ENCODE peak calls at places on chromosomes 6 and 20, in eight cellular contexts. One of them, this sample, is unnamed.

GRCh38 chr6:126385536-126385935 is 45.6 kb downstream of the CENPW start:
- DNase-seq in IMR-90: no peak
- DNase-seq in breast epithelium: no peak
- DNase-seq in A549: no peak
- DNase-seq in tibial nerve: no peak
- DNase-seq in GM12878: no peak
- DNase-seq in right lobe of liver: no peak
- DNase-seq in testis: no peak
- DNase-seq in this sample: no peak

GRCh38 chr6:152571089-152571488 is 66.1 kb downstream of the SYNE1 start:
- DNase-seq in IMR-90: no peak
- DNase-seq in breast epithelium: no peak
- DNase-seq in A549: no peak
- DNase-seq in tibial nerve: no peak
- DNase-seq in GM12878: no peak
- DNase-seq in right lobe of liver: no peak
- DNase-seq in testis: no peak
- DNase-seq in this sample: no peak

GRCh38 chr6:146545608-146546007 is 2.0 kb downstream of the RAB32 start:
- DNase-seq in IMR-90: peak; percentile 84
- DNase-seq in breast epithelium: no peak
- DNase-seq in A549: no peak
- DNase-seq in tibial nerve: no peak
- DNase-seq in GM12878: no peak
- DNase-seq in right lobe of liver: no peak
- DNase-seq in testis: no peak
- DNase-seq in this sample: no peak

GRCh38 chr20:12715371-12715770 is 293.4 kb upstream of the SPTLC3 start:
- DNase-seq in IMR-90: no peak
- DNase-seq in breast epithelium: no peak
- DNase-seq in A549: no peak
- DNase-seq in tibial nerve: no peak
- DNase-seq in GM12878: no peak
- DNase-seq in right lobe of liver: no peak
- DNase-seq in testis: no peak
- DNase-seq in this sample: no peak

GRCh38 chr6:42520786-42521607 is 42.8 kb upstream of the UBR2 start:
- DNase-seq in IMR-90: peak; percentile 80
- DNase-seq in breast epithelium: no peak
- DNase-seq in A549: peak; percentile 21
- DNase-seq in tibial nerve: no peak
- DNase-seq in GM12878: peak; percentile 74
- DNase-seq in right lobe of liver: no peak
- DNase-seq in testis: no peak
- DNase-seq in this sample: no peak

GRCh38 chr20:19572031-19572430 is 186.0 kb upstream of the RIN2 start:
- DNase-seq in IMR-90: no peak
- DNase-seq in breast epithelium: no peak
- DNase-seq in A549: no peak
- DNase-seq in tibial nerve: no peak
- DNase-seq in GM12878: no peak
- DNase-seq in right lobe of liver: no peak
- DNase-seq in testis: no peak
- DNase-seq in this sample: no peak

GRCh38 chr6:99354983-99355382 is 5.5 kb upstream of the FAXC start:
- DNase-seq in IMR-90: no peak
- DNase-seq in breast epithelium: no peak
- DNase-seq in A549: no peak
- DNase-seq in tibial nerve: no peak
- DNase-seq in GM12878: no peak
- DNase-seq in right lobe of liver: no peak
- DNase-seq in testis: no peak
- DNase-seq in this sample: no peak

GRCh38 chr20:43726811-43727338 is at the start of gene GTSF1L:
- DNase-seq in IMR-90: peak; percentile 89
- DNase-seq in breast epithelium: no peak
- DNase-seq in A549: no peak
- DNase-seq in tibial nerve: no peak
- DNase-seq in GM12878: no peak
- DNase-seq in right lobe of liver: no peak
- DNase-seq in testis: no peak
- DNase-seq in this sample: no peak

GRCh38 chr20:61295249-61295648 is 43.2 kb downstream of the CDH4 start:
- DNase-seq in IMR-90: peak; percentile 34
- DNase-seq in breast epithelium: no peak
- DNase-seq in A549: no peak
- DNase-seq in tibial nerve: no peak
- DNase-seq in GM12878: no peak
- DNase-seq in right lobe of liver: no peak
- DNase-seq in testis: no peak
- DNase-seq in this sample: no peak

GRCh38 chr20:24777746-24778145 is 171.3 kb upstream of the CST7 start:
- DNase-seq in IMR-90: no peak
- DNase-seq in breast epithelium: no peak
- DNase-seq in A549: no peak
- DNase-seq in tibial nerve: no peak
- DNase-seq in GM12878: no peak
- DNase-seq in right lobe of liver: no peak
- DNase-seq in testis: no peak
- DNase-seq in this sample: no peak

GRCh38 chr6:28606424-28607391 is 81.0 kb downstream of the GPX5 start:
- DNase-seq in IMR-90: peak; percentile 72
- DNase-seq in breast epithelium: no peak
- DNase-seq in A549: peak; percentile 91
- DNase-seq in tibial nerve: no peak
- DNase-seq in GM12878: peak; percentile 45
- DNase-seq in right lobe of liver: no peak
- DNase-seq in testis: peak; percentile 57
- DNase-seq in this sample: no peak

GRCh38 chr6:112929661-112930060 is 582.5 kb downstream of the RFPL4B start:
- DNase-seq in IMR-90: no peak
- DNase-seq in breast epithelium: no peak
- DNase-seq in A549: no peak
- DNase-seq in tibial nerve: no peak
- DNase-seq in GM12878: no peak
- DNase-seq in right lobe of liver: no peak
- DNase-seq in testis: no peak
- DNase-seq in this sample: no peak

GRCh38 chr20:24651171-24651972 is 181.9 kb downstream of the SYNDIG1 start:
- DNase-seq in IMR-90: peak; percentile 97
- DNase-seq in breast epithelium: no peak
- DNase-seq in A549: peak; percentile 81
- DNase-seq in tibial nerve: no peak
- DNase-seq in GM12878: no peak
- DNase-seq in right lobe of liver: no peak
- DNase-seq in testis: no peak
- DNase-seq in this sample: no peak

GRCh38 chr20:3902041-3902440 is 12.9 kb downstream of the PANK2 start:
- DNase-seq in IMR-90: no peak
- DNase-seq in breast epithelium: no peak
- DNase-seq in A549: no peak
- DNase-seq in tibial nerve: no peak
- DNase-seq in GM12878: no peak
- DNase-seq in right lobe of liver: no peak
- DNase-seq in testis: no peak
- DNase-seq in this sample: no peak

GRCh38 chr20:16472045-16472872 is 101.0 kb downstream of the KIF16B start:
- DNase-seq in IMR-90: peak; percentile 45
- DNase-seq in breast epithelium: no peak
- DNase-seq in A549: no peak
- DNase-seq in tibial nerve: no peak
- DNase-seq in GM12878: no peak
- DNase-seq in right lobe of liver: no peak
- DNase-seq in testis: peak; percentile 88
- DNase-seq in this sample: no peak

GRCh38 chr6:150492507-150492906 is 107.2 kb upstream of the PLEKHG1 start:
- DNase-seq in IMR-90: no peak
- DNase-seq in breast epithelium: no peak
- DNase-seq in A549: peak; percentile 42
- DNase-seq in tibial nerve: no peak
- DNase-seq in GM12878: no peak
- DNase-seq in right lobe of liver: no peak
- DNase-seq in testis: peak; percentile 22
- DNase-seq in this sample: peak; percentile 53

GRCh38 chr6:85461806-85462185 is 11.9 kb downstream of the NT5E start:
- DNase-seq in IMR-90: no peak
- DNase-seq in breast epithelium: no peak
- DNase-seq in A549: no peak
- DNase-seq in tibial nerve: no peak
- DNase-seq in GM12878: no peak
- DNase-seq in right lobe of liver: no peak
- DNase-seq in testis: no peak
- DNase-seq in this sample: no peak

GRCh38 chr6:89372506-89372901 is 20.0 kb upstream of the UBE2J1 start:
- DNase-seq in IMR-90: no peak
- DNase-seq in breast epithelium: no peak
- DNase-seq in A549: no peak
- DNase-seq in tibial nerve: no peak
- DNase-seq in GM12878: no peak
- DNase-seq in right lobe of liver: no peak
- DNase-seq in testis: no peak
- DNase-seq in this sample: no peak

GRCh38 chr6:149336529-149336928 is 19.0 kb downstream of the TAB2 start:
- DNase-seq in IMR-90: no peak
- DNase-seq in breast epithelium: peak; percentile 39
- DNase-seq in A549: peak; percentile 10
- DNase-seq in tibial nerve: no peak
- DNase-seq in GM12878: no peak
- DNase-seq in right lobe of liver: no peak
- DNase-seq in testis: no peak
- DNase-seq in this sample: no peak

GRCh38 chr6:17491416-17492142 is 98.2 kb downstream of the CAP2 start:
- DNase-seq in IMR-90: no peak
- DNase-seq in breast epithelium: peak; percentile 19
- DNase-seq in A549: no peak
- DNase-seq in tibial nerve: no peak
- DNase-seq in GM12878: no peak
- DNase-seq in right lobe of liver: no peak
- DNase-seq in testis: no peak
- DNase-seq in this sample: peak; percentile 88

GRCh38 chr6:82569022-82569421 is 205.4 kb downstream of the TPBG start:
- DNase-seq in IMR-90: no peak
- DNase-seq in breast epithelium: no peak
- DNase-seq in A549: no peak
- DNase-seq in tibial nerve: no peak
- DNase-seq in GM12878: no peak
- DNase-seq in right lobe of liver: no peak
- DNase-seq in testis: no peak
- DNase-seq in this sample: no peak

GRCh38 chr6:142332393-142333080 is 30.7 kb downstream of the ADGRG6 start:
- DNase-seq in IMR-90: peak; percentile 11
- DNase-seq in breast epithelium: no peak
- DNase-seq in A549: no peak
- DNase-seq in tibial nerve: no peak
- DNase-seq in GM12878: no peak
- DNase-seq in right lobe of liver: no peak
- DNase-seq in testis: no peak
- DNase-seq in this sample: no peak
- TF ChIP-seq POLR2A in IMR-90: no peak
- TF ChIP-seq POLR2A in breast epithelium: no peak
- TF ChIP-seq POLR2A in A549: no peak
- TF ChIP-seq POLR2A in tibial nerve: no peak
- TF ChIP-seq POLR2A in GM12878: no peak
- TF ChIP-seq POLR2A in right lobe of liver: no peak
- TF ChIP-seq POLR2A in testis: no peak
- TF ChIP-seq POLR2A in this sample: no peak

DNA sequence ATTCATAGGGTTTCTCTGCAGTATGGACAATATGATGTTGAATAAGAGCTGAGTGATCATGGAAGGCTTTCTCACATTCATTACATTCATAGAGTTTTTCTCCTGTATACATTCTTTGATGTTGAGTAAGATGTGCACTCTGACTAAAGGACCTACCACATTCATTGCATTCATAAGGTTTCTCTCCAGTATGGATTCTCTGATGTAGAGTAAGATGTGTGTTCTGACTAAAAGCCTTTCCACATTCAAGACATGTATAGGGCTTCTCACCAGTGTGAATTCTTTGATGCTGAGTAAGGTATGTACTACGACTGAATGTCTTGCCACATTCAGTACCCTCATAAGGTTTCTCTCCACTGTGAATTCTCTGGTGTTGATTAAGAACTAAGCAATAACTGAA is 29.3 kb upstream of the ZNF391 start:
- DNase-seq in IMR-90: no peak
- DNase-seq in breast epithelium: no peak
- DNase-seq in A549: no peak
- DNase-seq in tibial nerve: no peak
- DNase-seq in GM12878: no peak
- DNase-seq in right lobe of liver: no peak
- DNase-seq in testis: no peak
- DNase-seq in this sample: no peak
- H3K9me3 ChIP-seq in IMR-90: no peaks in the 10 kb centered on the region
- H3K9me3 ChIP-seq in breast epithelium: peaks cover 15% of the 10 kb centered on the region
- H3K9me3 ChIP-seq in A549: peaks cover 20% of the 10 kb centered on the region
- H3K9me3 ChIP-seq in tibial nerve: no peaks in the 10 kb centered on the region
- H3K9me3 ChIP-seq in GM12878: peaks cover 4% of the 10 kb centered on the region
- H3K9me3 ChIP-seq in right lobe of liver: peaks cover 5% of the 10 kb centered on the region
- H3K9me3 ChIP-seq in testis: no peaks in the 10 kb centered on the region
- H3K9me3 ChIP-seq in this sample: peaks cover 26% of the 10 kb centered on the region

GRCh38 chr6:26028753-26029569 is 58.3 kb upstream of the HFE start:
- DNase-seq in IMR-90: peak; percentile 37
- DNase-seq in breast epithelium: no peak
- DNase-seq in A549: peak; percentile 46
- DNase-seq in tibial nerve: no peak
- DNase-seq in GM12878: no peak
- DNase-seq in right lobe of liver: no peak
- DNase-seq in testis: no peak
- DNase-seq in this sample: no peak
- TF ChIP-seq POLR2A in IMR-90: no peak
- TF ChIP-seq POLR2A in breast epithelium: no peak
- TF ChIP-seq POLR2A in A549: peak; percentile 10
- TF ChIP-seq POLR2A in tibial nerve: no peak
- TF ChIP-seq POLR2A in GM12878: no peak
- TF ChIP-seq POLR2A in right lobe of liver: no peak
- TF ChIP-seq POLR2A in testis: no peak
- TF ChIP-seq POLR2A in this sample: no peak

GRCh38 chr20:50931306-50932015 is at the start of gene ADNP:
- DNase-seq in IMR-90: peak; percentile 86
- DNase-seq in breast epithelium: peak; percentile 90
- DNase-seq in A549: peak; percentile 96
- DNase-seq in tibial nerve: peak; percentile 86
- DNase-seq in GM12878: peak; percentile 66
- DNase-seq in right lobe of liver: peak; percentile 87
- DNase-seq in testis: peak; percentile 93
- DNase-seq in this sample: peak; percentile 98

GRCh38 chr20:50932016-50932338 is 740 bp upstream of the ADNP start:
- DNase-seq in IMR-90: no peak
- DNase-seq in breast epithelium: no peak
- DNase-seq in A549: no peak
- DNase-seq in tibial nerve: no peak
- DNase-seq in GM12878: no peak
- DNase-seq in right lobe of liver: no peak
- DNase-seq in testis: no peak
- DNase-seq in this sample: no peak

GRCh38 chr20:50930139-50931047 is 844 bp downstream of the ADNP start:
- DNase-seq in IMR-90: no peak
- DNase-seq in breast epithelium: no peak
- DNase-seq in A549: peak; percentile 9
- DNase-seq in tibial nerve: no peak
- DNase-seq in GM12878: no peak
- DNase-seq in right lobe of liver: peak; percentile 39
- DNase-seq in testis: no peak
- DNase-seq in this sample: no peak

GRCh38 chr20:50929299-50930138 is 1.7 kb downstream of the ADNP start:
- DNase-seq in IMR-90: peak; percentile 97
- DNase-seq in breast epithelium: peak; percentile 80
- DNase-seq in A549: peak; percentile 98
- DNase-seq in tibial nerve: peak; percentile 75
- DNase-seq in GM12878: peak; percentile 88
- DNase-seq in right lobe of liver: peak; percentile 81
- DNase-seq in testis: peak; percentile 97
- DNase-seq in this sample: peak; percentile 96

GRCh38 chr20:50931048-50931305 is 260 bp downstream of the ADNP start:
- DNase-seq in IMR-90: no peak
- DNase-seq in breast epithelium: no peak
- DNase-seq in A549: no peak
- DNase-seq in tibial nerve: no peak
- DNase-seq in GM12878: no peak
- DNase-seq in right lobe of liver: no peak
- DNase-seq in testis: no peak
- DNase-seq in this sample: no peak
- H3K9me3 ChIP-seq in IMR-90: no peaks in the 10 kb centered on the region
- H3K9me3 ChIP-seq in breast epithelium: no peaks in the 10 kb centered on the region
- H3K9me3 ChIP-seq in A549: no peaks in the 10 kb centered on the region
- H3K9me3 ChIP-seq in tibial nerve: no peaks in the 10 kb centered on the region
- H3K9me3 ChIP-seq in GM12878: no peaks in the 10 kb centered on the region
- H3K9me3 ChIP-seq in right lobe of liver: no peaks in the 10 kb centered on the region
- H3K9me3 ChIP-seq in testis: no peaks in the 10 kb centered on the region
- H3K9me3 ChIP-seq in this sample: no peaks in the 10 kb centered on the region

This sample was measured in esophagus muscularis mucosa.